ENCODE peak calls at places on chromosomes 3 and 15, in nine cellular contexts. One of them, this sample, is unnamed.

GRCh38 chr3:11499144-11499543 is 144.6 kb downstream of the VGLL4 start:
- DNase-seq in RPMI8226: no peak
- DNase-seq in progenitor cell of endocrine pancreas: no peak
- DNase-seq in astrocyte of the spinal cord: peak
- DNase-seq in activated CD8-positive, alpha-beta memory T cell treated with anti-CD3 and anti-CD28 coated beads, Interleukin-2, amount 50 U/mL, for 48 hours: no peak
- DNase-seq in H4: peak
- DNase-seq in A549: peak
- DNase-seq in NCI-H69: no peak
- DNase-seq in posterior cingulate gyrus: no peak
- DNase-seq in this sample: no peak

GRCh38 chr15:69484837-69485236 is 32.2 kb downstream of the RPLP1 start:
- DNase-seq in RPMI8226: no peak
- DNase-seq in progenitor cell of endocrine pancreas: no peak
- DNase-seq in astrocyte of the spinal cord: no peak
- DNase-seq in activated CD8-positive, alpha-beta memory T cell treated with anti-CD3 and anti-CD28 coated beads, Interleukin-2, amount 50 U/mL, for 48 hours: peak
- DNase-seq in H4: no peak
- DNase-seq in A549: no peak
- DNase-seq in NCI-H69: no peak
- DNase-seq in posterior cingulate gyrus: no peak
- DNase-seq in this sample: no peak

GRCh38 chr15:99442268-99442897 is 123.4 kb upstream of the MEF2A start:
- DNase-seq in RPMI8226: no peak
- DNase-seq in progenitor cell of endocrine pancreas: no peak
- DNase-seq in astrocyte of the spinal cord: peak
- DNase-seq in activated CD8-positive, alpha-beta memory T cell treated with anti-CD3 and anti-CD28 coated beads, Interleukin-2, amount 50 U/mL, for 48 hours: no peak
- DNase-seq in H4: peak
- DNase-seq in A549: peak
- DNase-seq in NCI-H69: no peak
- DNase-seq in posterior cingulate gyrus: no peak
- DNase-seq in this sample: no peak

GRCh38 chr3:150411971-150412370 is 3.9 kb downstream of the TSC22D2 start:
- DNase-seq in RPMI8226: peak
- DNase-seq in progenitor cell of endocrine pancreas: no peak
- DNase-seq in astrocyte of the spinal cord: no peak
- DNase-seq in activated CD8-positive, alpha-beta memory T cell treated with anti-CD3 and anti-CD28 coated beads, Interleukin-2, amount 50 U/mL, for 48 hours: no peak
- DNase-seq in H4: no peak
- DNase-seq in A549: no peak
- DNase-seq in NCI-H69: no peak
- DNase-seq in posterior cingulate gyrus: no peak
- DNase-seq in this sample: no peak

GRCh38 chr3:41158947-41159346 is 40.4 kb upstream of the CTNNB1 start:
- DNase-seq in RPMI8226: no peak
- DNase-seq in progenitor cell of endocrine pancreas: no peak
- DNase-seq in astrocyte of the spinal cord: no peak
- DNase-seq in activated CD8-positive, alpha-beta memory T cell treated with anti-CD3 and anti-CD28 coated beads, Interleukin-2, amount 50 U/mL, for 48 hours: no peak
- DNase-seq in H4: no peak
- DNase-seq in A549: no peak
- DNase-seq in NCI-H69: peak
- DNase-seq in posterior cingulate gyrus: no peak
- DNase-seq in this sample: no peak

GRCh38 chr3:11847607-11848006 is 922 bp upstream of the TAMM41 start:
- DNase-seq in RPMI8226: peak
- DNase-seq in progenitor cell of endocrine pancreas: no peak
- DNase-seq in astrocyte of the spinal cord: no peak
- DNase-seq in activated CD8-positive, alpha-beta memory T cell treated with anti-CD3 and anti-CD28 coated beads, Interleukin-2, amount 50 U/mL, for 48 hours: peak
- DNase-seq in H4: no peak
- DNase-seq in A549: no peak
- DNase-seq in NCI-H69: no peak
- DNase-seq in posterior cingulate gyrus: no peak
- DNase-seq in this sample: no peak

GRCh38 chr3:123971416-123971815 is 10.4 kb upstream of the CCDC14 start:
- DNase-seq in RPMI8226: no peak
- DNase-seq in progenitor cell of endocrine pancreas: no peak
- DNase-seq in astrocyte of the spinal cord: no peak
- DNase-seq in activated CD8-positive, alpha-beta memory T cell treated with anti-CD3 and anti-CD28 coated beads, Interleukin-2, amount 50 U/mL, for 48 hours: no peak
- DNase-seq in H4: no peak
- DNase-seq in A549: no peak
- DNase-seq in NCI-H69: peak
- DNase-seq in posterior cingulate gyrus: no peak
- DNase-seq in this sample: no peak

GRCh38 chr3:194711913-194712312 is 26.2 kb downstream of the FAM43A start:
- DNase-seq in RPMI8226: peak
- DNase-seq in progenitor cell of endocrine pancreas: no peak
- DNase-seq in astrocyte of the spinal cord: peak
- DNase-seq in activated CD8-positive, alpha-beta memory T cell treated with anti-CD3 and anti-CD28 coated beads, Interleukin-2, amount 50 U/mL, for 48 hours: no peak
- DNase-seq in H4: peak
- DNase-seq in A549: peak
- DNase-seq in NCI-H69: peak
- DNase-seq in posterior cingulate gyrus: no peak
- DNase-seq in this sample: no peak

GRCh38 chr3:112653881-112654300 is 12.9 kb upstream of the CCDC80 start:
- DNase-seq in RPMI8226: no peak
- DNase-seq in progenitor cell of endocrine pancreas: no peak
- DNase-seq in astrocyte of the spinal cord: peak
- DNase-seq in activated CD8-positive, alpha-beta memory T cell treated with anti-CD3 and anti-CD28 coated beads, Interleukin-2, amount 50 U/mL, for 48 hours: no peak
- DNase-seq in H4: no peak
- DNase-seq in A549: peak
- DNase-seq in NCI-H69: no peak
- DNase-seq in posterior cingulate gyrus: no peak
- DNase-seq in this sample: no peak

GRCh38 chr3:31932990-31933389 is 48.1 kb downstream of the OSBPL10 start:
- DNase-seq in RPMI8226: no peak
- DNase-seq in progenitor cell of endocrine pancreas: no peak
- DNase-seq in astrocyte of the spinal cord: no peak
- DNase-seq in activated CD8-positive, alpha-beta memory T cell treated with anti-CD3 and anti-CD28 coated beads, Interleukin-2, amount 50 U/mL, for 48 hours: no peak
- DNase-seq in H4: no peak
- DNase-seq in A549: no peak
- DNase-seq in NCI-H69: no peak
- DNase-seq in posterior cingulate gyrus: no peak
- DNase-seq in this sample: no peak

GRCh38 chr3:66473637-66474036 is 27.2 kb downstream of the LRIG1 start:
- DNase-seq in RPMI8226: no peak
- DNase-seq in progenitor cell of endocrine pancreas: no peak
- DNase-seq in astrocyte of the spinal cord: peak
- DNase-seq in activated CD8-positive, alpha-beta memory T cell treated with anti-CD3 and anti-CD28 coated beads, Interleukin-2, amount 50 U/mL, for 48 hours: no peak
- DNase-seq in H4: no peak
- DNase-seq in A549: no peak
- DNase-seq in NCI-H69: no peak
- DNase-seq in posterior cingulate gyrus: no peak
- DNase-seq in this sample: no peak

This sample was measured in NCI-H345.